ENCODE peak calls at places on chromosomes 5 and 9, in ten cellular contexts. One of them, this sample, is unnamed.

GRCh38 chr5:54581831-54582548 is 64.4 kb downstream of the SNX18 start:
- DNase-seq in tibial artery: no peak
- DNase-seq in NCI-H2029 treated with DMSO at 0.1 percent for 48 hours: no peak
- DNase-seq in iPS DF 19.7: no peak
- DNase-seq in HEK293T: no peak
- DNase-seq in HCT116: no peak
- DNase-seq in T-helper 22 cell: no peak
- DNase-seq in endodermal cell: no peak
- DNase-seq in kidney epithelial cell: no peak
- DNase-seq in psoas muscle: no peak
- DNase-seq in this sample: no peak

GRCh38 chr5:175796536-175797499 is 74.6 kb upstream of the CPLX2 start:
- DNase-seq in psoas muscle: peak
- DNase-seq in T-helper 22 cell: peak
- DNase-seq in kidney epithelial cell: peak
- DNase-seq in HCT116: peak
- DNase-seq in iPS DF 19.7: no peak
- DNase-seq in NCI-H2029 treated with DMSO at 0.1 percent for 48 hours: no peak
- DNase-seq in HEK293T: peak
- DNase-seq in tibial artery: peak
- DNase-seq in endodermal cell: peak
- DNase-seq in this sample: peak

GRCh38 chr5:56616454-56617160 is 198.7 kb upstream of the MAP3K1 start:
- DNase-seq in HEK293T: no peak
- DNase-seq in psoas muscle: no peak
- DNase-seq in NCI-H2029 treated with DMSO at 0.1 percent for 48 hours: peak
- DNase-seq in T-helper 22 cell: no peak
- DNase-seq in iPS DF 19.7: no peak
- DNase-seq in kidney epithelial cell: no peak
- DNase-seq in endodermal cell: no peak
- DNase-seq in tibial artery: no peak
- DNase-seq in HCT116: no peak
- DNase-seq in this sample: no peak

GRCh38 chr9:130296783-130297055 is 31.2 kb downstream of the HMCN2 start:
- DNase-seq in tibial artery: no peak
- DNase-seq in endodermal cell: peak
- DNase-seq in HEK293T: no peak
- DNase-seq in NCI-H2029 treated with DMSO at 0.1 percent for 48 hours: no peak
- DNase-seq in psoas muscle: no peak
- DNase-seq in iPS DF 19.7: no peak
- DNase-seq in T-helper 22 cell: no peak
- DNase-seq in HCT116: no peak
- DNase-seq in kidney epithelial cell: no peak
- DNase-seq in this sample: no peak

GRCh38 chr5:42302186-42302585 is 121.1 kb upstream of the GHR start:
- DNase-seq in HCT116: no peak
- DNase-seq in endodermal cell: no peak
- DNase-seq in psoas muscle: no peak
- DNase-seq in HEK293T: no peak
- DNase-seq in tibial artery: no peak
- DNase-seq in T-helper 22 cell: no peak
- DNase-seq in NCI-H2029 treated with DMSO at 0.1 percent for 48 hours: no peak
- DNase-seq in iPS DF 19.7: no peak
- DNase-seq in kidney epithelial cell: no peak
- DNase-seq in this sample: no peak

GRCh38 chr9:84670106-84670800 is 724 bp downstream of the NTRK2 start:
- DNase-seq in endodermal cell: peak
- DNase-seq in psoas muscle: no peak
- DNase-seq in HCT116: no peak
- DNase-seq in tibial artery: peak
- DNase-seq in NCI-H2029 treated with DMSO at 0.1 percent for 48 hours: no peak
- DNase-seq in iPS DF 19.7: no peak
- DNase-seq in kidney epithelial cell: no peak
- DNase-seq in T-helper 22 cell: no peak
- DNase-seq in HEK293T: no peak
- DNase-seq in this sample: no peak

GRCh38 chr9:112378441-112379176 is 1.3 kb upstream of the HSDL2 start:
- DNase-seq in NCI-H2029 treated with DMSO at 0.1 percent for 48 hours: no peak
- DNase-seq in T-helper 22 cell: no peak
- DNase-seq in iPS DF 19.7: no peak
- DNase-seq in HEK293T: no peak
- DNase-seq in tibial artery: no peak
- DNase-seq in psoas muscle: no peak
- DNase-seq in kidney epithelial cell: no peak
- DNase-seq in HCT116: no peak
- DNase-seq in endodermal cell: peak
- DNase-seq in this sample: peak

GRCh38 chr9:132770775-132771310 is 100.6 kb downstream of the GTF3C4 start:
- DNase-seq in tibial artery: no peak
- DNase-seq in psoas muscle: no peak
- DNase-seq in HEK293T: no peak
- DNase-seq in endodermal cell: no peak
- DNase-seq in kidney epithelial cell: no peak
- DNase-seq in NCI-H2029 treated with DMSO at 0.1 percent for 48 hours: no peak
- DNase-seq in T-helper 22 cell: no peak
- DNase-seq in iPS DF 19.7: no peak
- DNase-seq in HCT116: no peak
- DNase-seq in this sample: no peak

GRCh38 chr9:87640385-87640795 is 85.5 kb upstream of the CTSL start:
- DNase-seq in kidney epithelial cell: peak
- DNase-seq in iPS DF 19.7: no peak
- DNase-seq in HCT116: no peak
- DNase-seq in NCI-H2029 treated with DMSO at 0.1 percent for 48 hours: peak
- DNase-seq in psoas muscle: no peak
- DNase-seq in HEK293T: peak
- DNase-seq in tibial artery: no peak
- DNase-seq in T-helper 22 cell: no peak
- DNase-seq in endodermal cell: no peak
- DNase-seq in this sample: no peak

GRCh38 chr5:176803943-176804498 is 6.3 kb upstream of the UNC5A start:
- DNase-seq in NCI-H2029 treated with DMSO at 0.1 percent for 48 hours: no peak
- DNase-seq in psoas muscle: no peak
- DNase-seq in kidney epithelial cell: no peak
- DNase-seq in endodermal cell: peak
- DNase-seq in T-helper 22 cell: no peak
- DNase-seq in HEK293T: peak
- DNase-seq in HCT116: no peak
- DNase-seq in iPS DF 19.7: no peak
- DNase-seq in tibial artery: no peak
- DNase-seq in this sample: peak

GRCh38 chr5:146628950-146629349 is 113.0 kb upstream of the GPR151 start:
- DNase-seq in endodermal cell: no peak
- DNase-seq in tibial artery: no peak
- DNase-seq in NCI-H2029 treated with DMSO at 0.1 percent for 48 hours: no peak
- DNase-seq in psoas muscle: no peak
- DNase-seq in iPS DF 19.7: no peak
- DNase-seq in kidney epithelial cell: no peak
- DNase-seq in HCT116: no peak
- DNase-seq in HEK293T: no peak
- DNase-seq in T-helper 22 cell: no peak
- DNase-seq in this sample: no peak

GRCh38 chr5:110665184-110665726 is 61.2 kb downstream of the TMEM232 start:
- DNase-seq in NCI-H2029 treated with DMSO at 0.1 percent for 48 hours: no peak
- DNase-seq in iPS DF 19.7: no peak
- DNase-seq in HEK293T: no peak
- DNase-seq in T-helper 22 cell: no peak
- DNase-seq in HCT116: no peak
- DNase-seq in endodermal cell: peak
- DNase-seq in psoas muscle: no peak
- DNase-seq in kidney epithelial cell: no peak
- DNase-seq in tibial artery: no peak
- DNase-seq in this sample: peak

GRCh38 chr5:151095341-151096000 is 14.6 kb upstream of the TNIP1 start:
- DNase-seq in HEK293T: no peak
- DNase-seq in kidney epithelial cell: no peak
- DNase-seq in NCI-H2029 treated with DMSO at 0.1 percent for 48 hours: no peak
- DNase-seq in psoas muscle: no peak
- DNase-seq in tibial artery: no peak
- DNase-seq in endodermal cell: peak
- DNase-seq in T-helper 22 cell: no peak
- DNase-seq in HCT116: no peak
- DNase-seq in iPS DF 19.7: no peak
- DNase-seq in this sample: no peak

GRCh38 chr5:160956011-160956410 is 104.0 kb upstream of the ATP10B start:
- DNase-seq in endodermal cell: no peak
- DNase-seq in HCT116: no peak
- DNase-seq in tibial artery: no peak
- DNase-seq in NCI-H2029 treated with DMSO at 0.1 percent for 48 hours: no peak
- DNase-seq in iPS DF 19.7: no peak
- DNase-seq in kidney epithelial cell: no peak
- DNase-seq in T-helper 22 cell: no peak
- DNase-seq in HEK293T: no peak
- DNase-seq in psoas muscle: no peak
- DNase-seq in this sample: no peak